ENCODE peak calls at places on chromosomes 7 and 10, in eight cellular contexts. A is effector memory CD4-positive, alpha-beta T cell; O is right lobe of liver; P is SJSA1; F is IMR-90; C is K562; J is OCI-LY7; K is neural progenitor cell. R is an unnamed sample. For H3K4me1, the result is how much of the 10 kb centered on the place peaks cover.

GRCh38 chr10:110794808-110795207 is 76.9 kb upstream of the PDCD4 start:
- DNase-seq in O (no peak), K (peak), P (no peak), F (no peak), C (no peak), J (no peak), A (no peak), R (peak)

GRCh38 chr7:7773334-7774308 is 55.2 kb upstream of the RPA3 start:
- DNase-seq in J (peak), K (no peak), O (no peak), F (no peak), P (no peak), C (no peak), A (no peak), R (no peak)

GRCh38 chr10:30383366-30383765 is 34.3 kb upstream of the MTPAP start:
- DNase-seq in K (no peak), O (no peak), P (no peak), A (no peak), J (no peak), C (no peak), F (peak), R (no peak)

GRCh38 chr7:114760477-114760876 is 161.4 kb upstream of the MDFIC start:
- DNase-seq in P (no peak), A (no peak), J (no peak), C (no peak), O (no peak), K (no peak), F (no peak), R (no peak)

GRCh38 chr10:110425684-110426293 is 71.9 kb upstream of the DUSP5 start:
- DNase-seq in J (no peak), F (peak), P (no peak), A (no peak), C (peak), O (no peak), K (no peak), R (no peak)

GRCh38 chr7:77729574-77730348 is 33.5 kb downstream of the RSBN1L start:
- DNase-seq in J (no peak), C (no peak), K (no peak), A (no peak), P (peak), F (peak), O (no peak), R (no peak)

GRCh38 chr10:71475243-71475871 is 78.6 kb downstream of the CDH23 start:
- DNase-seq in P (no peak), K (peak), O (no peak), F (no peak), J (peak), C (no peak), A (no peak), R (no peak)

GRCh38 chr10:12782537-12782936 is 219.0 kb downstream of the CCDC3 start:
- DNase-seq in K (peak), P (peak), F (peak), O (peak), C (peak), A (no peak), J (peak), R (no peak)

GRCh38 chr10:116269612-116270011 is 3.4 kb downstream of the GFRA1 start:
- DNase-seq in A (no peak), P (no peak), O (no peak), C (no peak), K (no peak), F (no peak), J (no peak), R (no peak)

GRCh38 chr7:79454325-79454960 is 976 bp upstream of the MAGI2 start:
- DNase-seq in P (no peak), A (no peak), C (no peak), O (peak), K (peak), J (no peak), F (peak), R (no peak)
- H3K4me3 ChIP-seq in P (peak), A (no peak), C (no peak), O (peak), K (peak), J (no peak), F (peak), R (peak)

GRCh38 chr10:61951144-61951483 is 49.6 kb downstream of the ARID5B start:
- DNase-seq in K (no peak), O (no peak), J (no peak), F (no peak), P (no peak), A (no peak), C (no peak), R (no peak)

GRCh38 chr10:61952028-61952638 is 50.6 kb downstream of the ARID5B start:
- DNase-seq in P (no peak), F (no peak), O (no peak), A (no peak), C (no peak), K (no peak), J (no peak), R (no peak)

GRCh38 chr10:61949687-61950086 is 48.2 kb downstream of the ARID5B start:
- DNase-seq in O (no peak), F (no peak), A (no peak), K (no peak), J (no peak), P (no peak), C (no peak), R (no peak)

DNA sequence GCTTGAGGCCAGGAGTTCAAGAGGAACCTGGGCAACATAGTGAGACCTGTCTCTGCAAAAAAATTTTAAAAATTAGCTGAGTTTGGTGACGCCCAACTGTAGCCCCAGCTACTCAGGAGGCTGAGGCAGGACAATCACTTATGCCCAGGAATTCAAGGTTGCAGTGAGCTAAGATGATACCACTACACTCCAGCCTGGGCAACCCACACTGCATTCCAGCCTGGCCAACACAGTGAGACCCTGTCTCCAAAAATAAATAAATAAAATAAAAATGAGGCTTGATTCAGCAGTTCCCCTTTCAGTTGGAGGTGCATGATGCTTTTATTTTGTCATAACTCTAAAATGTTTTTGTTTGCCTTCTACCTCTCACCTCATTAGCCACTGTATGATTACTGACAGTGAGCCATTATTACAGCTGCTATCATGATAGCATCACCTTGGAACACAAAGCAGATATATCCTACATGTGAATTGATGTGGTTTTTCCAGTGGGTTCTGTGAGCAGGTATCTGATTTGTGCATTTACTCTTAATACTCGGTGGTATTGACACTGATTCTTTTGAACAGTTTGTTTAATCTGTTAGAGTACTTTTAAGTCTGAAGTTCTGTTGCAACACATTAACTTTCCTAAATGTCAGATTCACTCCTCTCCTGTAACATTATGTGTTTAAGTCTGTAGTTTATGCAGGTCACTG is 49.1 kb downstream of the ARID5B start:
- DNase-seq in P (no peak), K (no peak), J (no peak), C (no peak), F (no peak), A (no peak), O (no peak), R (no peak)
- H3K4me1 ChIP-seq in P (under half), K (under half), J (under half), C (under half), F (under half), A (under half), O (under half), R (under half)

GRCh38 chr10:133456041-133456951 is 2.6 kb downstream of the SCART1 start:
- DNase-seq in K (no peak), C (no peak), A (no peak), F (no peak), P (no peak), J (no peak), O (no peak), R (no peak)
- H3K4me3 ChIP-seq in K (no peak), C (no peak), A (no peak), F (no peak), P (no peak), J (no peak), O (no peak), R (no peak)

GRCh38 chr10:86964061-86964846 is 4.0 kb upstream of the ADIRF start:
- DNase-seq in J (no peak), A (no peak), O (no peak), C (no peak), K (no peak), P (no peak), F (no peak), R (no peak)
- H3K4me1 ChIP-seq in J (under half), A (under half), O (under half), C (under half), K (under half), P (under half), F (under half), R (under half)

DNA sequence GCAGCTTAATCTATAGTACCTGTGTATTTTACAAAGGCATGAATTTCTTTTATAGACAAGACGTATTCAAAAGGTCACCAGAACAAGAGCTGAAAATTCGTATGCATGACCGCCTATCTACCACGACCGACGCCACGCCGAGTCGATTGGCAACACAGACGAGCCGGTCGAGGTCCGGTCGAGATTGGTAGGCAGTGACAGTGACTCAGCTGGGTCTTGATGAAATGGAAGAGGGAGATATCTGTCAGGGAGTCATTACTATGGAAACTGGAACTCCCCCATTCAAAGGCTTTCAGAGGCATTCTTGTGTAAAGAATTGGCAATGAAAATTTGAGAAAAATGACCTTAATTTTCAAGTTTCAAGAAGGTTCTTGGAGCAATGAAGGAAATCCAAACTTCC is 2.1 kb downstream of the ATP5MK start:
- DNase-seq in J (no peak), K (no peak), P (no peak), A (no peak), C (peak), F (no peak), O (no peak), R (no peak)
- H3K4me3 ChIP-seq in J (peak), K (no peak), P (no peak), A (no peak), C (peak), F (no peak), O (no peak), R (no peak)

DNA sequence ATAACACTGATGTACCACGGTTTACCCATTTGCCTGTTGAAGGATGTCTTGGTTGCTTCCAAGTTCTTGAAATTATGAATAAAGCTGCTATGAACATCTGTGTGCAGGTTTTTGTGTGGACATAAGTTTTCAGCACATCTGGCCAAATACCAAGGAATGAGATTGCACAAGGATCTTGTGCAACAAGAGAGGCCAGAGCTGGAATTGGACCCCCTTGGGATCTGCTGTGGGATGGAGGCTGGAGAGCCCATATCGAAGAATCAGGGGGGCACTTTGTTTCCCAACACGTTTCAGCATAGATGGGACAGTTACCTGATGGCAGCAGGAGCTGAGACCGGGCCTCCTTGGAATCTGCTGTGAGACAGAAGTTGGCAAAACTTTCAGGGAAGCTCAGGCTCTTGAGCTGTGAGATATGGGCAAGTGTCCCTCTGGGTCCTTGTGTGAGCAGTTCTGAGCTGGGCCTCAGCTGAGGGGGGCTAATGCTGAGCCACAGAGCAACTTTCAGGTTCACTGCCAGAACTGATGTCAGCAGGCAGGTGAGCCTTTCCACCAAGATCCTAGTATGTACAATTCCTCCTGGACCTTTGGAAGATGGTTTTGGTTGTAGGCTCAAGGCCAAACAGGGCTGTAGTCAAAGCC is 115.2 kb upstream of the RAB18 start:
- DNase-seq in O (no peak), J (no peak), C (no peak), P (no peak), K (no peak), A (no peak), F (no peak), R (no peak)
- H3K4me1 ChIP-seq in O (under half), J (under half), C (under half), P (under half), K (under half), A (under half), F (under half), R (under half)

GRCh38 chr10:14605231-14605925 is 169.3 kb downstream of the FAM107B start:
- DNase-seq in C (no peak), A (no peak), O (no peak), K (peak), P (peak), J (no peak), F (peak), R (no peak)
- H3K4me3 ChIP-seq in C (no peak), A (peak), O (no peak), K (peak), P (peak), J (peak), F (peak), R (peak)

DNA sequence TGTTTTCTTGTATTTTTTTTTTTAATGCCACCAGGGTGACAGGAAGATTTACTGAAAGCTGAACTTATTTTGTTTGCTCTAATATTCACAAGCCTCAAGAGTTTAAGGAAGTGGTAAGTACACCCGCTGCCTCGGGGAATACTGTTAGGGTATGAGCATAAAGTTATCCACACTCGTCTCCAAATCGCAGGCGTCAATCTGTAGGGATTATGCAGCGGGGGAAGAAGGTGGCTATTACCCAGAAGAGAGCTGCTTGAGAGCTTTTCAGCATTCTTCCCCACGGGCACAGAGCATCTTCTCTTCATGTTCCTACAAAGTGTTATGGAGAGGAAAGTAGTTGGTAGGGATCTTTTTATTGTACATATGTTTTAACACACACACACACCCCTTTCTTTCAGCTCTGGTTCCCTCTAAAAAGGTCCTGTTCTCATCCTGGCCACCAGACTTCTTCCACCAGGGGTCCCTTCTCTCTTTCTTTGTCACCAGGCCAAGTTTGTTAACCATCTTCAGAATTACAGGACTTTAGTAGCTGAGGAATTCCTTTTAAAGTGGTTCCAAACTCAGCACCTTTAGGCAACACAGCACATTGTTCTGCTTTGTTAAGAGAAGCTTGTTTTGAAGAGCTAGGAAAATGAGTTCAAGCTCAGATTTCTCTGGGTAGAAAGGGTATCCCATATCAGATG is 411.6 kb upstream of the GALNT17 start:
- DNase-seq in F (no peak), C (no peak), P (no peak), K (no peak), J (no peak), O (no peak), A (no peak), R (no peak)
- H3K4me1 ChIP-seq in F (under half), C (under half), P (under half), K (half or more), J (under half), O (under half), A (under half), R (under half)

DNA sequence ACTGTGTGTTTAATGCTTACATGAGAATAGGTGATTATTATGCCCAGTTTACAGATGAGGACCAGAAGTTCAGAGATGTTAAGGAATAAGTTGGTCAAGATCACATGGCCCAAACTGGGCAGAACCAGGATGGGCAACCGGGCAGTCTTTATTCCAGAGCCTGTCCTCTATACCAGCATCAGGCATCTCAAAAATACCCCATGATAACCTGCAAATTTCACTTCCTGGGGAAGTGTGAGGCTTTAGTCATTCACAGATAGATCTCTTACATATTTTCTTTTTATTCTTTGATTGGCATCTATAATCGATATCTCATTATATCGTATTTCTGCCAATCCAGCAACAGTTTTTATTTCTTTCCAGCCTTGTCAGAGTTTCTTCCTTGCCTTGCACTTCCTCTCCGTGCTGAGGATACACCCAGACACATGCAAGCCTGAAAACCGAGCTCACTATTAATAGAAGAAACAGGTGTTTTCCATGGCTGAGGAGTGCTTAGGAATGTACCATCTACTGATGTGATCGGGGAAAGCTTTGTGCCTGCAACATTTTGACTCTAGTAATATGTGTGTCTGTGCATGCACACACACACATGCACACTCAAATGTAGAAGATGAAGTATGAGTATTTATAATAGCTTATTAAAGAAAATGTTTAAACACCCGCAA is 82.4 kb downstream of the CREM start:
- DNase-seq in P (no peak), J (peak), K (no peak), A (no peak), O (no peak), F (no peak), C (no peak), R (no peak)
- H3K4me3 ChIP-seq in P (no peak), J (no peak), K (no peak), A (no peak), O (no peak), F (no peak), C (no peak), R (no peak)